ENCODE peak calls at places on chromosome 3, in nine cellular contexts. D, J, Q, H, B, I, M, U and Z are unnamed samples.

GRCh38 chr3:64289622-64290021 is 64.4 kb upstream of the PRICKLE2 start:
- DNase-seq in D (no peak), J (no peak), Q (no peak), H (no peak), B (no peak), I (no peak), M (no peak), U (no peak), Z (no peak)

GRCh38 chr3:127671523-127672428 is 976 bp upstream of the ABTB1 start:
- DNase-seq in D (peak; percentile 31), J (peak; percentile 11), Q (peak; percentile 49), H (no peak), B (peak; percentile 53), I (peak; percentile 23), M (no peak), U (no peak), Z (no peak)

GRCh38 chr3:65787340-65787739 is 251.4 kb downstream of the MAGI1 start:
- DNase-seq in D (no peak), J (no peak), Q (no peak), H (no peak), B (no peak), I (no peak), M (no peak), U (no peak), Z (no peak)

GRCh38 chr3:8765528-8765927 is 3.9 kb downstream of the OXTR start:
- DNase-seq in D (no peak), J (no peak), Q (no peak), H (no peak), B (peak; percentile 15), I (no peak), M (no peak), U (no peak), Z (no peak)

GRCh38 chr3:172868565-172869172 is 118.1 kb downstream of the ECT2 start:
- DNase-seq in D (no peak), J (no peak), Q (no peak), H (no peak), B (no peak), I (no peak), M (no peak), U (peak; percentile 15), Z (no peak)

GRCh38 chr3:45554001-45554691 is 40.4 kb upstream of the LIMD1 start:
- DNase-seq in D (no peak), J (peak; percentile 51), Q (peak; percentile 66), H (no peak), B (peak; percentile 72), I (peak; percentile 74), M (no peak), U (peak; percentile 49), Z (no peak)

GRCh38 chr3:66195347-66195783 is 25.4 kb upstream of the SLC25A26 start:
- DNase-seq in D (peak; percentile 77), J (peak; percentile 54), Q (peak; percentile 42), H (peak; percentile 35), B (peak; percentile 93), I (peak; percentile 57), M (no peak), U (peak; percentile 48), Z (peak; percentile 34)

GRCh38 chr3:127997961-127998360 is 54.3 kb upstream of the SEC61A1 start:
- DNase-seq in D (no peak), J (no peak), Q (no peak), H (peak; percentile 85), B (no peak), I (no peak), M (no peak), U (no peak), Z (no peak)

DNA sequence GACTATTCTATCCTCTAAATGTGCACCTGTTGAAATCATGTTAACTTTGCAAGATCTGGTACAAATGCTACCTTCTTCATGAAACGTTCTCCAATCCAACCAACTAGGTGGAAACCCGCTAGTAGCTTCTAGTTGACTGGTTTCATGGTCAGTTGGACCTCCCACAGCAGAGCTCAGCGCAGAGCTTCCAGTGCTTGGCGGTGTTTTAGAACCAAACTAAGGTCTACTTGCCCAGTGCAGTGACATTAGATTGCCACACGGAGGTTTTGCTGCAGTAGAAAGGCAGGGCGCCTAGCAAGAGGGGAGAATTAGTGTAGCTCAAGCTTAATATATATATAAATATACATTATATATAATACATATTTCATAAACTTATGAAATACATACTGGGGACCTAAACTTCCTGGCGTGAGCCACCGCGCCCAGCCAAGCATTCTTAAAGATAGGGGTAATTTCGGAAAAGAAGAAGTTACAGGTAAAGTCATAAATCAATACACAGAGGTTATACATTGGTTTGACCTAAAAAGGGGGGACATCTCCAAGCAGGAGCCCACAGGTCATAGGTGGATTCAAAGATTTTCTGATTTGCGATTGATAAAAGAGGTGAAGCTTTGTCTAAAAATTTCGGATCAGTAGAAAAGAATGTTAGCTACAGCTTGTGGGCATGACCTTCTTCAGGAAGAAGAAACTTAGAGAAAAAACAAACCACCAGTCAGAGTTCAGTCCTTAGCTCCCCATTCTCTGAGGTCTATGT is 2.0 kb upstream of the OXSR1 start:
- DNase-seq in D (peak; percentile 19), J (no peak), Q (no peak), H (no peak), B (peak; percentile 54), I (no peak), M (no peak), U (no peak), Z (no peak)
- TF ChIP-seq CTCF in D (peak; percentile 30), J (no peak), Q (no peak), H (peak; percentile 33), B (peak; percentile 56), I (no peak), M (no peak), U (peak; percentile 7), Z (peak; percentile 49)

GRCh38 chr3:153293222-153293621 is 131.2 kb downstream of the RAP2B start:
- DNase-seq in D (no peak), J (peak; percentile 74), Q (no peak), H (peak; percentile 90), B (no peak), I (no peak), M (no peak), U (peak; percentile 73), Z (peak; percentile 55)

GRCh38 chr3:153289334-153289808 is 127.3 kb downstream of the RAP2B start:
- DNase-seq in D (no peak), J (no peak), Q (no peak), H (peak; percentile 60), B (no peak), I (no peak), M (no peak), U (no peak), Z (peak; percentile 45)

GRCh38 chr3:153287017-153287416 is 125.0 kb downstream of the RAP2B start:
- DNase-seq in D (no peak), J (no peak), Q (no peak), H (peak; percentile 96), B (no peak), I (no peak), M (no peak), U (no peak), Z (no peak)

GRCh38 chr3:153291052-153291689 is 129.1 kb downstream of the RAP2B start:
- DNase-seq in D (peak; percentile 47), J (peak; percentile 35), Q (peak; percentile 24), H (peak; percentile 68), B (peak; percentile 50), I (no peak), M (no peak), U (peak; percentile 47), Z (peak; percentile 29)

GRCh38 chr3:153290278-153291015 is 128.4 kb downstream of the RAP2B start:
- DNase-seq in D (peak; percentile 36), J (no peak), Q (no peak), H (peak; percentile 54), B (no peak), I (no peak), M (no peak), U (no peak), Z (no peak)
- TF ChIP-seq CTCF in D (peak; percentile 68), J (peak; percentile 22), Q (peak; percentile 24), H (peak; percentile 67), B (peak; percentile 56), I (peak; percentile 40), M (peak; percentile 41), U (peak; percentile 53), Z (peak; percentile 65)

DNA sequence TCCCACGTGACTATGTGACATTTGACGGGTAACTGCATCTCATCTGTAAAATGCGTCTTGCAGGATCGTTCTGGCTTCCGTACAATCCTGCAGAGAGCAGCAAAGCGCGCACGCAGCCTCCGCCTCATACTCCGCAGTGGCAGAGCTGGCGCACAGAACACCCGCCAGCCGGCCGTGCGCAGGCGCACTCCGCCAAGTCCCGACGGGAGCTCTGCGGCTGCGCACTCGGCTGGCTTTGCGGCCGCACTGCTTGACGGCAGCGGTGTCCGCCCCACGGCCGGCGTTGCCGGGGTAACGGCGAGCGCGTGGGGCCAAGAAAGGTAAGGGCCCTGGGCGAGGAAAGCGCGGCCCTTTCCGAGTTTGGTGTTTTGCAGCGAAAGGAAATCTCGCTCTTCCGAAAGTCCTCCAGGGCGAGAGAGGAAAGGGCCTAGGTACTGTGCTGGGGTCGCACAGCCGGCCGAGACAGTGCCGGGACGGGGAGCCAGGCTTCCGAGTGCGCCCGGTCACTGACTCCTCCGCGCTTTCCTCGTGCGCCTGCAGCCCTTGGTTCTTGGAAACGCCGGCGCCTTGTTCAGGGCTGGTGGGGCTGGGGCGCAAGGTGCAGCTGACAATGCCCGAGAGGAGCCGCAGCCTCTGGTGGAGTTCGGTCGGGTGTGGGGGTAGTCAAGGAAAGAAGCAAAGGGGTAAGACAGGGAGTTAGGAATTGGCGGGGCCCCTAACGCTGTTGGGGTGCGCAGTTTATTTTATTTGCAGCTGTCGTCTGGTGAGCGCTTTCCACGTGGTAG is at the start of gene TSEN2:
- DNase-seq in D (peak; percentile 96), J (peak; percentile 97), Q (peak; percentile 99), H (peak; percentile 95), B (peak; percentile 97), I (peak; percentile 94), M (peak; percentile 94), U (peak; percentile 97), Z (peak; percentile 92)
- TF ChIP-seq CTCF in D (no peak), J (peak; percentile 18), Q (peak; percentile 37), H (peak; percentile 10), B (peak; percentile 21), I (peak; percentile 39), M (peak; percentile 56), U (no peak), Z (peak; percentile 28)

GRCh38 chr3:124283644-124284008 is 291.7 kb upstream of the ROPN1 start:
- DNase-seq in D (no peak), J (no peak), Q (no peak), H (no peak), B (no peak), I (no peak), M (no peak), U (no peak), Z (no peak)

GRCh38 chr3:124276863-124277515 is 285.1 kb upstream of the ROPN1 start:
- DNase-seq in D (no peak), J (no peak), Q (no peak), H (no peak), B (no peak), I (no peak), M (no peak), U (no peak), Z (no peak)

GRCh38 chr3:124277516-124277890 is 285.6 kb upstream of the ROPN1 start:
- DNase-seq in D (no peak), J (peak; percentile 82), Q (no peak), H (peak; percentile 12), B (no peak), I (no peak), M (no peak), U (peak; percentile 78), Z (no peak)

GRCh38 chr3:124282751-124283643 is 291.1 kb upstream of the ROPN1 start:
- DNase-seq in D (no peak), J (peak; percentile 72), Q (no peak), H (no peak), B (no peak), I (no peak), M (no peak), U (peak; percentile 61), Z (peak; percentile 70)

DNA sequence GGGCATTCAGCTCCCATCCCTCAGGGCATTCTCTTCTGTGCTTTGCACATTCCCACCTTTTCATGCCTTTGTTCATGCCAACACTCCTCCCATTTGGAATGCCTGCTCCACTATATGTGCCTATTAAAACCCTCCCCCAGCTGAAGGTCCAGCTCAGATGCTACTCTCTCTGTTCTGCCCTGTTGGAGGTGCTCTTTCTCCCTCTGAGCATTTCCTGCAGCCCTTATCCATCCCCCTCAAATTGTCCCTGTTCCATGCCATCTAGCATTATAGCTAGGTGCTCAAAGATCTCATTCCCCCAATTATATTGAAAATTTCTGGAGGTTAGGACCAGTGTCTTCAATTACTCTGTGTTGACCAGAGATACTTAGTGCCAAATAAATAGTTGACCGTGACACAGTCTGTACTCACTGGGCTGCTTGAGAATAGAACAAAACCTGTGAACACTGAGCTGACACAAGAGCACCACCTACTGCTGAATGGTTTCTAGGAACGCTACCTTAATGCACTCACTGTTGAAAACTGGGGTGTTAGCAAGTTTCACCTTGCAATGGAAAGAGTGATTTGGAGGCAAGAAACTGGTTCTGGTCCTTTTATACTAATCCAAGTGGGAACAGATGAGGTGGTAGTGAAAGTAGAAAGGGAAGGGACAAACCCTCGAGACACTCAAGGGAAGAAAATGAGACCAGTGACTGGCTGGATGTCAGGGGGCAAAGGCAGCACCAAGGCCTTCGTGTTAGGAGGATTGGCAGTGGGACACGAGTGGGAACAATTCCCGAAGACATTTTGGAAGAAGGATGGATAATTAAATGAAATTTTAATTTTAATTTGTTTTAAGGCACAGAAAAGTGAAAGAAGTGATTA is 289.8 kb upstream of the ROPN1 start:
- DNase-seq in D (peak; percentile 39), J (peak; percentile 71), Q (peak; percentile 20), H (peak; percentile 61), B (peak; percentile 69), I (no peak), M (no peak), U (peak; percentile 65), Z (peak; percentile 48)
- TF ChIP-seq CTCF in D (no peak), J (peak; percentile 69), Q (peak; percentile 25), H (peak; percentile 59), B (peak; percentile 82), I (peak; percentile 76), M (peak; percentile 72), U (peak; percentile 63), Z (peak; percentile 80)